ENCODE peak calls at places on chromosomes 11 and 22, in five cellular contexts. B is psoas muscle; V is choroid plexus epithelial cell; L is epithelial cell of esophagus; Y is stimulated activated CD4-positive, alpha-beta T cell treated with anti-CD3 and anti-CD28 coated beads, Interleukin-1b, Interleukin-23, amount 100 ng/mL, for 4 hours. K is an unnamed sample.

GRCh38 chr22:35883028-35883620 is 145.5 kb downstream of the RBFOX2 start:
- DNase-seq in Y (no peak), V (peak), B (no peak), L (peak), K (peak)

GRCh38 chr22:41561788-41562187 is 978 bp downstream of the CSDC2 start:
- DNase-seq in L (no peak), V (no peak), B (no peak), Y (no peak), K (no peak)

GRCh38 chr22:38494939-38495338 is 11.2 kb downstream of the DDX17 start:
- DNase-seq in L (no peak), V (no peak), Y (no peak), B (no peak), K (no peak)

GRCh38 chr11:35142481-35143207 is 3.7 kb downstream of the CD44 start:
- DNase-seq in L (peak), B (no peak), Y (no peak), V (no peak), K (peak)

GRCh38 chr22:44088976-44089570 is 65.0 kb downstream of the PARVB start:
- DNase-seq in V (no peak), B (peak), Y (no peak), L (peak), K (peak)

GRCh38 chr11:104036603-104037394 is at the start of gene DDI1:
- DNase-seq in B (no peak), Y (no peak), L (no peak), V (no peak), K (no peak)

GRCh38 chr22:43923191-43923590 is 414 bp upstream of the PNPLA3 start:
- DNase-seq in V (peak), B (no peak), Y (no peak), L (no peak), K (peak)

GRCh38 chr11:15801616-15802015 is 554.7 kb downstream of the SOX6 start:
- DNase-seq in B (no peak), L (no peak), V (no peak), Y (no peak), K (no peak)

GRCh38 chr22:20937794-20938148 is 20.6 kb downstream of the CRKL start:
- DNase-seq in B (no peak), L (no peak), V (no peak), Y (no peak), K (no peak)

GRCh38 chr11:119370486-119371046 is 10.9 kb downstream of the USP2 start:
- DNase-seq in Y (no peak), B (peak), L (no peak), V (no peak), K (no peak)

GRCh38 chr22:48686694-48687302 is 1140.9 kb downstream of the BRD1 start:
- DNase-seq in Y (no peak), L (no peak), B (no peak), V (no peak), K (no peak)

GRCh38 chr11:85685820-85686459 is at the start of gene CCDC89:
- DNase-seq in Y (no peak), V (peak), L (peak), B (peak), K (peak)

GRCh38 chr11:72624496-72625201 is 49.6 kb downstream of the PDE2A start:
- DNase-seq in V (no peak), B (peak), L (no peak), Y (no peak), K (no peak)

GRCh38 chr11:130390071-130390758 is 38.2 kb downstream of the ADAMTS8 start:
- DNase-seq in L (peak), V (peak), Y (no peak), B (no peak), K (peak)

GRCh38 chr11:46345131-46345597 is 2.1 kb upstream of the DGKZ start:
- DNase-seq in V (no peak), B (peak), L (peak), Y (no peak), K (no peak)

GRCh38 chr11:101226617-101227016 is 97.0 kb upstream of the PGR start:
- DNase-seq in Y (no peak), V (no peak), B (no peak), L (no peak), K (no peak)

GRCh38 chr22:30238661-30239420 is 7.7 kb downstream of the LIF start:
- DNase-seq in B (peak), V (peak), L (no peak), Y (peak), K (peak)

GRCh38 chr22:31977141-31977781 is 32.9 kb downstream of the YWHAH start:
- DNase-seq in V (peak), L (peak), Y (peak), B (peak), K (peak)

GRCh38 chr11:88402784-88403183 is 65.2 kb upstream of the CTSC start:
- DNase-seq in L (peak), V (peak), B (no peak), Y (no peak), K (peak)

GRCh38 chr11:75189911-75190310 is 39.0 kb downstream of the SLCO2B1 start:
- DNase-seq in B (no peak), Y (no peak), L (no peak), V (no peak), K (no peak)

GRCh38 chr11:129248618-129249017 is 56.5 kb upstream of the ARHGAP32 start:
- DNase-seq in B (no peak), L (peak), V (peak), Y (no peak), K (peak)

GRCh38 chr22:46714550-46714949 is 23.5 kb downstream of the CERK start:
- DNase-seq in V (peak), L (no peak), Y (no peak), B (no peak), K (no peak)

GRCh38 chr11:102287963-102288744 is 29.1 kb upstream of the BIRC3 start:
- DNase-seq in V (peak), Y (no peak), B (no peak), L (peak), K (peak)

K was measured in kidney tubule cell.